ENCODE peak calls at places on chromosomes 11 and 22, in six cellular contexts. One of them, this sample, is unnamed.

GRCh38 chr11:67160872-67161783 is 42.1 kb downstream of the KDM2A start:
- DNase-seq in aorta: no peak
- DNase-seq in effector memory CD4-positive, alpha-beta T cell: no peak
- DNase-seq in heart right ventricle: no peak
- DNase-seq in adrenal gland: no peak
- DNase-seq in mesendoderm: peak; percentile 14
- DNase-seq in this sample: no peak

GRCh38 chr22:36055376-36056310 is 27.0 kb upstream of the RBFOX2 start:
- DNase-seq in aorta: no peak
- DNase-seq in effector memory CD4-positive, alpha-beta T cell: no peak
- DNase-seq in heart right ventricle: peak; percentile 17
- DNase-seq in adrenal gland: no peak
- DNase-seq in mesendoderm: no peak
- DNase-seq in this sample: no peak

GRCh38 chr22:23029521-23030228 is 40.6 kb upstream of the GNAZ start:
- DNase-seq in aorta: no peak
- DNase-seq in effector memory CD4-positive, alpha-beta T cell: no peak
- DNase-seq in heart right ventricle: no peak
- DNase-seq in adrenal gland: no peak
- DNase-seq in mesendoderm: peak; percentile 79
- DNase-seq in this sample: no peak

GRCh38 chr11:96063886-96064285 is 140.0 kb upstream of the MTMR2 start:
- DNase-seq in aorta: no peak
- DNase-seq in effector memory CD4-positive, alpha-beta T cell: no peak
- DNase-seq in heart right ventricle: no peak
- DNase-seq in adrenal gland: no peak
- DNase-seq in mesendoderm: no peak
- DNase-seq in this sample: no peak

GRCh38 chr11:3043315-3043871 is 13.8 kb downstream of the CARS1 start:
- DNase-seq in aorta: peak; percentile 93
- DNase-seq in effector memory CD4-positive, alpha-beta T cell: no peak
- DNase-seq in heart right ventricle: peak; percentile 66
- DNase-seq in adrenal gland: peak; percentile 95
- DNase-seq in mesendoderm: no peak
- DNase-seq in this sample: no peak

GRCh38 chr11:64396079-64396591 is 37.2 kb downstream of the RPS6KA4 start:
- DNase-seq in aorta: no peak
- DNase-seq in effector memory CD4-positive, alpha-beta T cell: no peak
- DNase-seq in heart right ventricle: no peak
- DNase-seq in adrenal gland: no peak
- DNase-seq in mesendoderm: peak; percentile 93
- DNase-seq in this sample: no peak

GRCh38 chr22:40014661-40015255 is 20.0 kb downstream of the FAM83F start:
- DNase-seq in aorta: no peak
- DNase-seq in effector memory CD4-positive, alpha-beta T cell: no peak
- DNase-seq in heart right ventricle: no peak
- DNase-seq in adrenal gland: no peak
- DNase-seq in mesendoderm: no peak
- DNase-seq in this sample: no peak

GRCh38 chr11:65419460-65419772 is 3.2 kb upstream of the NEAT1 start:
- DNase-seq in aorta: peak; percentile 55
- DNase-seq in effector memory CD4-positive, alpha-beta T cell: no peak
- DNase-seq in heart right ventricle: no peak
- DNase-seq in adrenal gland: peak; percentile 56
- DNase-seq in mesendoderm: no peak
- DNase-seq in this sample: no peak

GRCh38 chr11:128305588-128305987 is 281.8 kb downstream of the ETS1 start:
- DNase-seq in aorta: no peak
- DNase-seq in effector memory CD4-positive, alpha-beta T cell: no peak
- DNase-seq in heart right ventricle: no peak
- DNase-seq in adrenal gland: no peak
- DNase-seq in mesendoderm: no peak
- DNase-seq in this sample: no peak

GRCh38 chr11:103338621-103339484 is 229.6 kb downstream of the DYNC2H1 start:
- DNase-seq in aorta: no peak
- DNase-seq in effector memory CD4-positive, alpha-beta T cell: no peak
- DNase-seq in heart right ventricle: no peak
- DNase-seq in adrenal gland: no peak
- DNase-seq in mesendoderm: peak; percentile 89
- DNase-seq in this sample: no peak

GRCh38 chr22:30928401-30928800 is 40.2 kb downstream of the MORC2 start:
- DNase-seq in aorta: no peak
- DNase-seq in effector memory CD4-positive, alpha-beta T cell: no peak
- DNase-seq in heart right ventricle: no peak
- DNase-seq in adrenal gland: no peak
- DNase-seq in mesendoderm: no peak
- DNase-seq in this sample: no peak

GRCh38 chr11:22031791-22032190 is 161.1 kb upstream of the ANO5 start:
- DNase-seq in aorta: no peak
- DNase-seq in effector memory CD4-positive, alpha-beta T cell: no peak
- DNase-seq in heart right ventricle: no peak
- DNase-seq in adrenal gland: no peak
- DNase-seq in mesendoderm: no peak
- DNase-seq in this sample: no peak

GRCh38 chr11:22460181-22460580 is 122.0 kb downstream of the SLC17A6 start:
- DNase-seq in aorta: no peak
- DNase-seq in effector memory CD4-positive, alpha-beta T cell: no peak
- DNase-seq in heart right ventricle: no peak
- DNase-seq in adrenal gland: no peak
- DNase-seq in mesendoderm: no peak
- DNase-seq in this sample: no peak

GRCh38 chr11:69000391-69000790 is 12.7 kb downstream of the MRGPRF start:
- DNase-seq in aorta: no peak
- DNase-seq in effector memory CD4-positive, alpha-beta T cell: no peak
- DNase-seq in heart right ventricle: no peak
- DNase-seq in adrenal gland: no peak
- DNase-seq in mesendoderm: no peak
- DNase-seq in this sample: no peak

GRCh38 chr11:120358729-120359128 is 22.5 kb downstream of the ARHGEF12 start:
- DNase-seq in aorta: no peak
- DNase-seq in effector memory CD4-positive, alpha-beta T cell: no peak
- DNase-seq in heart right ventricle: no peak
- DNase-seq in adrenal gland: no peak
- DNase-seq in mesendoderm: no peak
- DNase-seq in this sample: no peak

GRCh38 chr11:122808494-122808893 is 29.8 kb upstream of the CRTAM start:
- DNase-seq in aorta: no peak
- DNase-seq in effector memory CD4-positive, alpha-beta T cell: no peak
- DNase-seq in heart right ventricle: peak; percentile 56
- DNase-seq in adrenal gland: no peak
- DNase-seq in mesendoderm: no peak
- DNase-seq in this sample: no peak

GRCh38 chr22:44738347-44738715 is 14.0 kb upstream of the ARHGAP8 start:
- DNase-seq in aorta: no peak
- DNase-seq in effector memory CD4-positive, alpha-beta T cell: no peak
- DNase-seq in heart right ventricle: no peak
- DNase-seq in adrenal gland: no peak
- DNase-seq in mesendoderm: peak; percentile 69
- DNase-seq in this sample: no peak

GRCh38 chr11:116215471-116216113 is 557.2 kb downstream of the BUD13 start:
- DNase-seq in aorta: no peak
- DNase-seq in effector memory CD4-positive, alpha-beta T cell: no peak
- DNase-seq in heart right ventricle: no peak
- DNase-seq in adrenal gland: no peak
- DNase-seq in mesendoderm: peak; percentile 81
- DNase-seq in this sample: no peak

GRCh38 chr11:35949242-35949641 is 5.4 kb downstream of the LDLRAD3 start:
- DNase-seq in aorta: no peak
- DNase-seq in effector memory CD4-positive, alpha-beta T cell: no peak
- DNase-seq in heart right ventricle: no peak
- DNase-seq in adrenal gland: no peak
- DNase-seq in mesendoderm: no peak
- DNase-seq in this sample: no peak

GRCh38 chr22:39478461-39478860 is 21.6 kb downstream of the MGAT3 start:
- DNase-seq in aorta: no peak
- DNase-seq in effector memory CD4-positive, alpha-beta T cell: no peak
- DNase-seq in heart right ventricle: no peak
- DNase-seq in adrenal gland: peak; percentile 42
- DNase-seq in mesendoderm: no peak
- DNase-seq in this sample: no peak

GRCh38 chr11:17744151-17744940 is 9.8 kb downstream of the KCNC1 start:
- DNase-seq in aorta: no peak
- DNase-seq in effector memory CD4-positive, alpha-beta T cell: no peak
- DNase-seq in heart right ventricle: no peak
- DNase-seq in adrenal gland: no peak
- DNase-seq in mesendoderm: no peak
- DNase-seq in this sample: peak; percentile 42

GRCh38 chr11:20025331-20025840 is 134.9 kb downstream of the DBX1 start:
- DNase-seq in aorta: no peak
- DNase-seq in effector memory CD4-positive, alpha-beta T cell: no peak
- DNase-seq in heart right ventricle: no peak
- DNase-seq in adrenal gland: no peak
- DNase-seq in mesendoderm: peak; percentile 81
- DNase-seq in this sample: no peak

GRCh38 chr11:66904055-66904454 is 47.2 kb downstream of the LRFN4 start:
- DNase-seq in aorta: no peak
- DNase-seq in effector memory CD4-positive, alpha-beta T cell: no peak
- DNase-seq in heart right ventricle: no peak
- DNase-seq in adrenal gland: no peak
- DNase-seq in mesendoderm: peak; percentile 50
- DNase-seq in this sample: no peak

GRCh38 chr22:32636884-32637283 is 162.3 kb downstream of the FBXO7 start:
- DNase-seq in aorta: no peak
- DNase-seq in effector memory CD4-positive, alpha-beta T cell: no peak
- DNase-seq in heart right ventricle: no peak
- DNase-seq in adrenal gland: no peak
- DNase-seq in mesendoderm: no peak
- DNase-seq in this sample: no peak

GRCh38 chr11:133595998-133596590 is 63.8 kb upstream of the OPCML start:
- DNase-seq in aorta: no peak
- DNase-seq in effector memory CD4-positive, alpha-beta T cell: no peak
- DNase-seq in heart right ventricle: no peak
- DNase-seq in adrenal gland: no peak
- DNase-seq in mesendoderm: no peak
- DNase-seq in this sample: no peak

GRCh38 chr11:79413258-79413657 is 27.6 kb downstream of the TENM4 start:
- DNase-seq in aorta: peak; percentile 92
- DNase-seq in effector memory CD4-positive, alpha-beta T cell: no peak
- DNase-seq in heart right ventricle: peak; percentile 88
- DNase-seq in adrenal gland: peak; percentile 93
- DNase-seq in mesendoderm: peak; percentile 75
- DNase-seq in this sample: peak; percentile 69

GRCh38 chr22:42116848-42117424 is 13.7 kb downstream of the CYP2D6 start:
- DNase-seq in aorta: no peak
- DNase-seq in effector memory CD4-positive, alpha-beta T cell: no peak
- DNase-seq in heart right ventricle: no peak
- DNase-seq in adrenal gland: no peak
- DNase-seq in mesendoderm: peak; percentile 57
- DNase-seq in this sample: no peak

GRCh38 chr11:71322192-71322735 is 69.9 kb upstream of the SHANK2 start:
- DNase-seq in aorta: peak; percentile 9
- DNase-seq in effector memory CD4-positive, alpha-beta T cell: no peak
- DNase-seq in heart right ventricle: no peak
- DNase-seq in adrenal gland: no peak
- DNase-seq in mesendoderm: no peak
- DNase-seq in this sample: no peak

GRCh38 chr22:43476341-43476740 is 64.5 kb downstream of the MPPED1 start:
- DNase-seq in aorta: no peak
- DNase-seq in effector memory CD4-positive, alpha-beta T cell: no peak
- DNase-seq in heart right ventricle: no peak
- DNase-seq in adrenal gland: no peak
- DNase-seq in mesendoderm: peak; percentile 55
- DNase-seq in this sample: no peak

GRCh38 chr11:46393231-46393616 is 1.6 kb upstream of the CHRM4 start:
- DNase-seq in aorta: no peak
- DNase-seq in effector memory CD4-positive, alpha-beta T cell: no peak
- DNase-seq in heart right ventricle: no peak
- DNase-seq in adrenal gland: no peak
- DNase-seq in mesendoderm: no peak
- DNase-seq in this sample: no peak
- H3K4me3 ChIP-seq in aorta: no peak overlapping the region
- H3K4me3 ChIP-seq in effector memory CD4-positive, alpha-beta T cell: no peak overlapping the region
- H3K4me3 ChIP-seq in heart right ventricle: no peak overlapping the region
- H3K4me3 ChIP-seq in adrenal gland: no peak overlapping the region
- H3K4me3 ChIP-seq in mesendoderm: no peak overlapping the region
- H3K4me3 ChIP-seq in this sample: no peak overlapping the region

DNA sequence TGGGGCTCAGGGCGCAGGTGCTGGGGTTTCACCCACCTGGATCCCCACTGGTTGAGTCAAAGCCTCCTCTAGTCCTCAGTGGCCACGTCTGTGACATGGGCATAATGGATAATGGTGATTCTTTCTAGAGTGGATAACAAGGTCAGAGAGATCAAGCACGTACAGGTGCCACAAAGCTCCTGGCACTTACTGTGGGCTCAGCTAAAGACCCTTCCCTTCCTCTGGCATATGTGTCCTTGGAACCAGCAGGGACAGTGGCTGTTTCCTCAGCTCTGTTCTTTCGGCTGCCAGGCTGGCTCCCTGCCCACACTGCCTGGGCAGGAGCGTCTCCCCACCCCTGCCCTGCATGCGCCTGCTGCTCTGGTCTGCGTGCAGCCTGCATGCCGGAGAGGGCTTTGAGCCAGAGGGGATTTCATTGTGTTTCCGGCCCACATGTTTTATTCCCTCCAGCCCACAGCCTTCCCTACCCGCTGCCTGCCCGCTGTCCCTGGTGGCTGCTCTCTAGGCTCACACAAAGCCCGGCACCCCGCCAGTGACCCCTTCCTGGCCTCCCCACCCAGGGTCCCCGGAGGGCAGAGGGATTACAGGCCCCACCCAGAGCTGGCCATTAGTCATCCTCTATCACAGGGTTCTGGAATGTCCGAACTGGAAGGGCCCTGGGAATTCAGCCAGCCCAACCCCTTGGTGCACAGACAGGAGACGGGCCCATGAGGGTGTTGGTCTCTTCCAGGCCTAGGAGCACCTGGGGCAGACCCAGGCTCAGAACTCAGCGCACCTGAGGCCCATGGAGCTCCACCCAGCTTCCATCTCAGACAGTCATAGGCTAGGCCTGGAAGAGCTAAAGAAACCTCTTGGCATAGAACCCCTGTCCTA is 55.3 kb upstream of the GCAT start:
- DNase-seq in aorta: peak; percentile 95
- DNase-seq in effector memory CD4-positive, alpha-beta T cell: no peak
- DNase-seq in heart right ventricle: peak; percentile 92
- DNase-seq in adrenal gland: peak; percentile 96
- DNase-seq in mesendoderm: peak; percentile 73
- DNase-seq in this sample: peak; percentile 99
- H3K4me1 ChIP-seq in aorta: no peaks in the 10 kb centered on the region
- H3K4me1 ChIP-seq in effector memory CD4-positive, alpha-beta T cell: peaks cover 1% of the 10 kb centered on the region
- H3K4me1 ChIP-seq in heart right ventricle: peaks cover 51% of the 10 kb centered on the region
- H3K4me1 ChIP-seq in adrenal gland: peaks cover 63% of the 10 kb centered on the region
- H3K4me1 ChIP-seq in mesendoderm: peaks cover 12% of the 10 kb centered on the region
- H3K4me1 ChIP-seq in this sample: peaks cover 58% of the 10 kb centered on the region

GRCh38 chr11:6647282-6647679 is 8.3 kb downstream of the DCHS1 start:
- DNase-seq in aorta: no peak
- DNase-seq in effector memory CD4-positive, alpha-beta T cell: no peak
- DNase-seq in heart right ventricle: peak; percentile 63
- DNase-seq in adrenal gland: no peak
- DNase-seq in mesendoderm: peak; percentile 38
- DNase-seq in this sample: no peak
- H3K27ac ChIP-seq in aorta: peak overlapping the region; percentile 22
- H3K27ac ChIP-seq in effector memory CD4-positive, alpha-beta T cell: peak overlapping the region; percentile 60
- H3K27ac ChIP-seq in heart right ventricle: peak overlapping the region; percentile 84
- H3K27ac ChIP-seq in adrenal gland: peak overlapping the region; percentile 54
- H3K27ac ChIP-seq in mesendoderm: no peak overlapping the region
- H3K27ac ChIP-seq in this sample: no peak overlapping the region

DNA sequence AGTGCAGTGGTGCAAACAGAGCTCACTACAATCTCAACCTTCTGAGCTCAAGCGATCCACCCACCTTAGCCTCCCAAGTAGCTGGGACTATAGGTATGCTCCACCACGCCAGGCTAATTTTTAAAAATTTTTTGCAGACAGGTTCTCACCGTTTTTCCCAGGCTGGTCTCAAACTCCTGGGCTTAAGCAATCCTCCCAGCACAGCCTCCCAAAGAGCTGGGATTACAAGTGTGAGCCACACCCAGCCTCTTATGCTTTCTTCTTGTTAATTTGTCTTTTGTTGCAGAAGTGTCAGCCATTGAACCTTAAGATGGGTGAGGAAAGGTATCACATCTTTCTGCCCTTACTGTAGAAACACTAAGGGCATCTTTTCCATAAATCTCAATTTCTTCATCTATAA is 34.9 kb downstream of the DENND5A start:
- DNase-seq in aorta: no peak
- DNase-seq in effector memory CD4-positive, alpha-beta T cell: no peak
- DNase-seq in heart right ventricle: no peak
- DNase-seq in adrenal gland: no peak
- DNase-seq in mesendoderm: no peak
- DNase-seq in this sample: no peak
- H3K4me3 ChIP-seq in aorta: no peak overlapping the region
- H3K4me3 ChIP-seq in effector memory CD4-positive, alpha-beta T cell: no peak overlapping the region
- H3K4me3 ChIP-seq in heart right ventricle: no peak overlapping the region
- H3K4me3 ChIP-seq in adrenal gland: no peak overlapping the region
- H3K4me3 ChIP-seq in mesendoderm: no peak overlapping the region
- H3K4me3 ChIP-seq in this sample: no peak overlapping the region